ENCODE peak calls at places on chromosomes 3 and 15, in four cellular contexts. K, O, F and H are unnamed samples.

GRCh38 chr15:71349336-71349735 is 234.1 kb downstream of the THSD4 start:
- DNase-seq in K (no peak), F (no peak), O (no peak), H (no peak)

GRCh38 chr3:177283983-177284382 is 86.7 kb upstream of the TBL1XR1 start:
- DNase-seq in K (no peak), O (no peak), F (no peak), H (no peak)

GRCh38 chr3:40800343-40800742 is 275.6 kb downstream of the ZNF621 start:
- DNase-seq in O (peak), F (peak), K (peak), H (no peak)

GRCh38 chr3:160851629-160852210 is 95.7 kb downstream of the PPM1L start:
- DNase-seq in O (no peak), F (no peak), K (no peak), H (no peak)

GRCh38 chr3:126692858-126693257 is 11.2 kb upstream of the CHCHD6 start:
- DNase-seq in K (no peak), F (no peak), O (no peak), H (no peak)

GRCh38 chr15:34603095-34603494 is 19.6 kb upstream of the GOLGA8B start:
- DNase-seq in O (peak), K (no peak), F (no peak), H (no peak)

GRCh38 chr3:177465243-177465642 is 268.0 kb upstream of the TBL1XR1 start:
- DNase-seq in F (no peak), K (no peak), O (no peak), H (no peak)

GRCh38 chr3:16511561-16512434 is 1.7 kb downstream of the RFTN1 start:
- DNase-seq in F (peak), K (peak), O (peak), H (peak)

DNA sequence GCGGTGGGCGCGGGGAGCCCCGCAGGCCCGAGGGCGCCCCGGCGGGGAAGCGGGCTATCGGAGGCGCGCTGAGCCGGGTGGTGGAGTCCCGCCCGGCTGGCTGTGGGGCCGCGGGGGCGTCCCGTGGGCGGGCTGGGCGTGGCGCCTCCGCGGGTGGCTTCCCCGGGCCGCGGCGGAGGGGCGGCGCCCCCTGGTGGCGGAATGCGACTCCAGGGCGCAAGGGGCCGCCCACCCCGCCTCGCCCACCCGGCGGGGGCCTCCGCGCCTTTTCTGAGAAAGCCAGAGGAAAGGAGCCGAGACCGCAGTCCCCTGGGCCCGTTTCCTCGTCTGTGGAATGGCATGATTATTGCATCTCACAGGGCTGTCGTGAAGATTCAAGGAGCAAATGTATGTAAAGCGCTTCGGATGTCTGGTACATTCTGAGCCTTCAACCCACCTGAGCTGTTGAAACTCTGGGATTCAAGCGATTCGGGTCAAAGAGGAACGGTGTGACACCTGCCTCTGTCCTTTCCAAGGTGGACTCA is 31.9 kb upstream of the RAB6B start:
- DNase-seq in F (peak), K (no peak), O (no peak), H (no peak)
- H3K4me3 ChIP-seq in F (peak), K (peak), O (peak), H (no peak)

GRCh38 chr3:32372213-32372490 is 19.5 kb upstream of the CMTM7 start:
- DNase-seq in F (no peak), K (no peak), O (no peak), H (no peak)

GRCh38 chr3:32371466-32372212 is 20.0 kb upstream of the CMTM7 start:
- DNase-seq in F (no peak), K (no peak), O (no peak), H (peak)

DNA sequence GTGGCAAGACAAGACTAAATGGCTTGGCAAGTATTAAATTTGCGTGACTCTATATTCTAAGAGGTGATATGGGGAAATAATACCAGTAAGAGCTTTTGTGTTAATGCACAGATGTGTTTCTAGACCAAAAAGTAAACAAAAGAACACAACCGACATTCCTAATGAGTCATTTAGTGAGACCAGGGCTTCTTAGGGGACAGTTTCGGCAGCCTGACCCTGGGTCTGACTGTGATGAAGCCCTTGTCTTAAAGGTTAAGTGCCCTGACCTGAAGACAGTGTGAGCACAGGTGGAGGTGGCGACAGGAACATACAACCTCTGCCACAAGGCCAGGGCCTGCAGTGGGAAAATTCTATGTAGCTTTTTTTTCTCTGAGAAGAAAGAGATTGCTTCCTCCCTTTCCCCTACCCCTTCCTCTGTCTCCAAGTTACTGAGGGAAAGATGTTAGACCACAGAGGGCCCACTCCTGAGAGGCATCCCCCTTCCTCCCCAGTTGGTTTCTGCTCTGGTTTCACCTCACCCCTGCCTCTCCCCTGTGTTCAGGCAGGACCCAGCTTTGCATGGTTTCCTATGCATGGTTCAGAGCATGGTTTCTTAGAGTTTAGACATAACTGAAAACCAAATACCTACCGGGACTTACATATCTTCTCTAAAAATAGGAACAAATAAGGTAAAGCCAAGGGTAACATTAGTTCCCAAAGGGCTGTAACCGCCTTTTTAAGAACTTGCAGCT is 24.9 kb upstream of the CMTM7 start:
- DNase-seq in F (no peak), K (peak), O (peak), H (peak)
- H3K4me3 ChIP-seq in F (no peak), K (no peak), O (no peak), H (no peak)

DNA sequence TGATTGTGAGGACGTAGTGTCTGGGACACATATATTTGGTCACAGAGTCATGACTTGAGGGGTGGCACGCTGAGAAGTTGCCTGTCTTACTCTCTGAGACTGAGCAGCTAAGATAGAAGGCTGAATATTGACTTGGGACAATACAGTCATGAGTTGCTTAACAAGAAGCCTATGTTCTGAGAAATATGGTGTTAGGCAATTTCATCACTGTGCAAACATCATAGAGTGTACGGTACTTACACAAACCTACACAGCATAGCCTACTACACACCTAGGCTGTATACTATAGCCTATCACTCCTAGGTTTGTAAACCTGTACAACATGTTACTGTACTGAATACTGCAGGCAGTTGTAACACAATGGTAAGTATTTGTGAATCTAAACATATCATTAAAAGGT is 30.3 kb upstream of the SPESP1 start:
- DNase-seq in O (no peak), F (no peak), K (no peak), H (no peak)
- H3K4me3 ChIP-seq in O (no peak), F (no peak), K (no peak), H (no peak)

GRCh38 chr3:184563941-184564684 is 2.5 kb downstream of the EPHB3 start:
- DNase-seq in K (no peak), O (no peak), F (no peak), H (no peak)

GRCh38 chr3:184563569-184563925 is 2.0 kb downstream of the EPHB3 start:
- DNase-seq in F (no peak), K (no peak), O (no peak), H (no peak)

GRCh38 chr3:184562146-184562861 is 719 bp downstream of the EPHB3 start:
- DNase-seq in O (no peak), K (no peak), F (no peak), H (no peak)

GRCh38 chr3:184561329-184562145 is at the start of gene EPHB3:
- DNase-seq in O (peak), F (peak), K (peak), H (peak)

GRCh38 chr3:184562875-184563568 is 1.4 kb downstream of the EPHB3 start:
- DNase-seq in K (no peak), O (no peak), F (no peak), H (no peak)
- H3K4me3 ChIP-seq in K (no peak), O (no peak), F (peak), H (no peak)

GRCh38 chr3:58102976-58103447 is 94.8 kb downstream of the FLNB start:
- DNase-seq in K (no peak), O (no peak), F (no peak), H (no peak)
- H3K4me3 ChIP-seq in K (no peak), O (no peak), F (no peak), H (no peak)

GRCh38 chr15:47377465-47377864 is 339.8 kb upstream of the SEMA6D start:
- DNase-seq in F (no peak), O (no peak), K (peak), H (no peak)
- H3K4me3 ChIP-seq in F (no peak), O (no peak), K (no peak), H (no peak)

DNA sequence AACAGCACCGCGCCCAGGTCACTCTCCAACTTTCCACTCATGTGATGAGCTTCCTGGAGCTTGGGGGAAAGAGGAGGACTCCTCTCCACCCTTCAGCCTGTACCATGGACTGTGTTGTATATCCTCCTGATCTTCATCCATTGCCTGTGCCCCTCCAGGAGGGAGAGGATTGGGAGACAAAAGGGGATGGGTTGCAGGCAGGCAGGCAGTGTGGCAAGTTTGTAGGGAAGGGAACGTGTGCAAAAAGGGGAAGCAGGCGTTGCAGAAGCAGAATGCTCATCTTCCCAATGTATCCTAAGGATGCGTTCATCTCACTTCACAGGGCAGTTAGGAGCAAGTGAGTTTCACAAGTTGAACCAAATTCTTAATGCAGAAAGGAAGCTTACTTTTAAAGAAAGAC is 28.1 kb upstream of the GHSR start:
- DNase-seq in O (no peak), F (no peak), K (no peak), H (no peak)
- H3K4me3 ChIP-seq in O (no peak), F (peak), K (no peak), H (no peak)